ENCODE peak calls at places on chromosomes 12 and 14, in seven cellular contexts. Z is astrocyte of the cerebellum; A is GOT3; E is stimulated activated CD4-positive, alpha-beta T cell treated with anti-CD3 and anti-CD28 coated beads, Interleukin-2, amount 100 ng/mL, for 24 hours; Y is body of pancreas; N is mesothelial cell of epicardium; I is activated naive CD4-positive, alpha-beta T cell treated with anti-CD3 and anti-CD28 coated beads, Interleukin-2, amount 10 ng/mL, durations not matched to agents 7 days and 5 days. B is an unnamed sample.

GRCh38 chr12:55704824-55705780 is 2.6 kb downstream of the ITGA7 start:
- DNase-seq in Z (no peak), A (no peak), E (no peak), Y (no peak), N (no peak), I (no peak), B (no peak)

GRCh38 chr12:117919479-117919878 is 49.3 kb downstream of the KSR2 start:
- DNase-seq in Z (no peak), A (no peak), E (no peak), Y (no peak), N (no peak), I (no peak), B (no peak)

GRCh38 chr12:112665971-112666370 is 125.6 kb upstream of the RPH3A start:
- DNase-seq in Z (no peak), A (no peak), E (no peak), Y (no peak), N (no peak), I (no peak), B (no peak)

GRCh38 chr12:31477669-31478068 is 113.3 kb downstream of the DENND5B start:
- DNase-seq in Z (no peak), A (no peak), E (no peak), Y (no peak), N (no peak), I (no peak), B (no peak)

GRCh38 chr12:54377797-54378515 is 6.6 kb downstream of the ZNF385A start:
- DNase-seq in Z (no peak), A (no peak), E (no peak), Y (no peak), N (no peak), I (no peak), B (no peak)

GRCh38 chr12:104802198-104802597 is 155.9 kb downstream of the SLC41A2 start:
- DNase-seq in Z (no peak), A (no peak), E (no peak), Y (no peak), N (no peak), I (no peak), B (no peak)

GRCh38 chr14:106556665-106557289 is 1030.4 kb downstream of the TMEM121 start:
- DNase-seq in Z (no peak), A (no peak), E (peak), Y (peak), N (no peak), I (peak), B (peak)

GRCh38 chr14:54606631-54607133 is 39.8 kb downstream of the SAMD4A start:
- DNase-seq in Z (peak), A (no peak), E (no peak), Y (no peak), N (no peak), I (no peak), B (no peak)

GRCh38 chr14:104286086-104286485 is 147.7 kb downstream of the KIF26A start:
- DNase-seq in Z (no peak), A (no peak), E (no peak), Y (no peak), N (no peak), I (no peak), B (no peak)

GRCh38 chr12:3770891-3771290 is 18.0 kb upstream of the CRACR2A start:
- DNase-seq in Z (no peak), A (no peak), E (no peak), Y (no peak), N (no peak), I (no peak), B (no peak)

GRCh38 chr14:60647081-60647836 is 2.0 kb downstream of the SIX1 start:
- DNase-seq in Z (no peak), A (no peak), E (no peak), Y (no peak), N (peak), I (no peak), B (no peak)

GRCh38 chr12:113766880-113767878 is 198.9 kb downstream of the RBM19 start:
- DNase-seq in Z (peak), A (no peak), E (no peak), Y (no peak), N (no peak), I (no peak), B (no peak)

GRCh38 chr12:116123511-116124258 is 153.8 kb downstream of the MED13L start:
- DNase-seq in Z (peak), A (no peak), E (peak), Y (no peak), N (no peak), I (no peak), B (no peak)

GRCh38 chr12:132582058-132582420 is 28.3 kb downstream of the LRCOL1 start:
- DNase-seq in Z (no peak), A (no peak), E (no peak), Y (no peak), N (no peak), I (no peak), B (no peak)

GRCh38 chr12:100566887-100567637 is 6.4 kb upstream of the GAS2L3 start:
- DNase-seq in Z (no peak), A (no peak), E (no peak), Y (no peak), N (no peak), I (no peak), B (no peak)

GRCh38 chr12:69988601-69989194 is 163.7 kb downstream of the MYRFL start:
- DNase-seq in Z (no peak), A (no peak), E (no peak), Y (no peak), N (no peak), I (no peak), B (no peak)

GRCh38 chr12:50040657-50041056 is 15.4 kb upstream of the RACGAP1 start:
- DNase-seq in Z (no peak), A (no peak), E (no peak), Y (no peak), N (no peak), I (no peak), B (no peak)

GRCh38 chr12:121499929-121500793 is 80.7 kb downstream of the KDM2B start:
- DNase-seq in Z (peak), A (peak), E (peak), Y (peak), N (peak), I (peak), B (peak)

GRCh38 chr14:84750763-84751554 is 779.0 kb upstream of the FLRT2 start:
- DNase-seq in Z (peak), A (no peak), E (no peak), Y (no peak), N (no peak), I (no peak), B (no peak)

GRCh38 chr12:80269953-80270552 is 170.7 kb downstream of the OTOGL start:
- DNase-seq in Z (peak), A (no peak), E (no peak), Y (no peak), N (no peak), I (no peak), B (no peak)

GRCh38 chr12:8819676-8819980 is 2.8 kb upstream of the A2ML1 start:
- DNase-seq in Z (no peak), A (no peak), E (no peak), Y (no peak), N (no peak), I (no peak), B (no peak)

GRCh38 chr14:36069535-36069900 is 107.0 kb downstream of the PTCSC3 start:
- DNase-seq in Z (peak), A (no peak), E (peak), Y (peak), N (no peak), I (peak), B (no peak)

GRCh38 chr12:27142102-27142721 is 59.8 kb upstream of the C12orf71 start:
- DNase-seq in Z (peak), A (no peak), E (peak), Y (peak), N (peak), I (peak), B (no peak)

GRCh38 chr14:61607570-61608244 is 87.6 kb upstream of the HIF1A start:
- DNase-seq in Z (no peak), A (no peak), E (no peak), Y (no peak), N (no peak), I (no peak), B (no peak)

GRCh38 chr12:95582230-95583058 is 31.2 kb upstream of the USP44 start:
- DNase-seq in Z (peak), A (no peak), E (no peak), Y (no peak), N (no peak), I (no peak), B (no peak)

GRCh38 chr12:110249105-110249504 is 31.9 kb upstream of the ATP2A2 start:
- DNase-seq in Z (no peak), A (no peak), E (no peak), Y (no peak), N (no peak), I (no peak), B (no peak)

GRCh38 chr12:87196329-87196728 is 832.9 kb downstream of the C12orf50 start:
- DNase-seq in Z (no peak), A (no peak), E (no peak), Y (no peak), N (no peak), I (no peak), B (no peak)

B was measured in activated T-helper 2 cell treated with anti-CD3 and anti-CD28 coated beads, Interferon-gamma antibody, Interleukin-2, Interleukin-4, amounts not matched to agents 10 μg/mL and 5 μg/mL and 100 μg/mL, durations not matched to agents 14 hours and 24 hours and 36 hours.